ENCODE peak calls at places on chromosomes 12 and 14, in six cellular contexts. X is Caco-2; O is naive thymus-derived CD4-positive, alpha-beta T cell; C is heart left ventricle; T is left ventricle myocardium inferior; R is thyroid gland. Z is an unnamed sample.

GRCh38 chr12:630656-631632 is 32.3 kb downstream of the NINJ2 start:
- DNase-seq in X (no peak), O (peak; percentile 54), C (peak; percentile 62), T (peak; percentile 76), R (no peak), Z (no peak)

GRCh38 chr14:54348923-54349615 is 47.7 kb upstream of the CDKN3 start:
- DNase-seq in X (no peak), O (no peak), C (peak; percentile 61), T (peak; percentile 51), R (no peak), Z (peak; percentile 79)

GRCh38 chr14:56194062-56194461 is 75.9 kb downstream of the PELI2 start:
- DNase-seq in X (no peak), O (no peak), C (no peak), T (no peak), R (no peak), Z (no peak)

GRCh38 chr14:72075649-72076334 is 143.6 kb downstream of the RGS6 start:
- DNase-seq in X (peak; percentile 48), O (no peak), C (no peak), T (no peak), R (no peak), Z (no peak)

GRCh38 chr14:103734081-103734888 is 18.7 kb downstream of the ZFYVE21 start:
- DNase-seq in X (no peak), O (no peak), C (no peak), T (no peak), R (no peak), Z (peak; percentile 74)

GRCh38 chr12:124321556-124322270 is 26.8 kb downstream of the RFLNA start:
- DNase-seq in X (no peak), O (no peak), C (no peak), T (no peak), R (no peak), Z (no peak)

GRCh38 chr14:75226755-75227544 is 50.5 kb upstream of the TMED10 start:
- DNase-seq in X (no peak), O (no peak), C (no peak), T (no peak), R (no peak), Z (no peak)

GRCh38 chr12:48061943-48062719 is 43.7 kb downstream of the SENP1 start:
- DNase-seq in X (no peak), O (no peak), C (no peak), T (no peak), R (no peak), Z (no peak)

GRCh38 chr12:31966558-31967205 is 7.5 kb downstream of the RESF1 start:
- DNase-seq in X (no peak), O (no peak), C (no peak), T (no peak), R (no peak), Z (no peak)

GRCh38 chr12:112401054-112401453 is 8.4 kb downstream of the RPL6 start:
- DNase-seq in X (no peak), O (no peak), C (no peak), T (no peak), R (no peak), Z (no peak)

GRCh38 chr12:42338280-42338679 is 12.3 kb downstream of the PPHLN1 start:
- DNase-seq in X (no peak), O (no peak), C (no peak), T (no peak), R (no peak), Z (no peak)

GRCh38 chr14:70653662-70654061 is 11.9 kb downstream of the TTC9 start:
- DNase-seq in X (no peak), O (no peak), C (no peak), T (no peak), R (no peak), Z (no peak)

GRCh38 chr14:31692376-31692781 is 131.2 kb downstream of the NUBPL start:
- DNase-seq in X (no peak), O (no peak), C (no peak), T (no peak), R (no peak), Z (no peak)

GRCh38 chr12:4506870-4507269 is 31.8 kb upstream of the RAD51AP1 start:
- DNase-seq in X (no peak), O (peak; percentile 82), C (no peak), T (no peak), R (no peak), Z (no peak)

GRCh38 chr12:25775968-25776367 is 182.5 kb upstream of the RASSF8 start:
- DNase-seq in X (peak; percentile 47), O (no peak), C (no peak), T (no peak), R (no peak), Z (no peak)

GRCh38 chr14:21268612-21269251 is 510 bp downstream of the HNRNPC start:
- DNase-seq in X (no peak), O (peak; percentile 36), C (no peak), T (no peak), R (peak; percentile 49), Z (no peak)

GRCh38 chr14:102770147-102770909 is 6.9 kb upstream of the TRAF3 start:
- DNase-seq in X (no peak), O (no peak), C (no peak), T (no peak), R (no peak), Z (no peak)

GRCh38 chr12:60421741-60422140 is 825.9 kb downstream of the SLC16A7 start:
- DNase-seq in X (no peak), O (no peak), C (no peak), T (no peak), R (no peak), Z (no peak)

GRCh38 chr14:104320611-104321086 is 182.3 kb downstream of the KIF26A start:
- DNase-seq in X (no peak), O (no peak), C (no peak), T (no peak), R (no peak), Z (peak; percentile 23)

GRCh38 chr12:69837191-69838085 is 12.4 kb downstream of the MYRFL start:
- DNase-seq in X (no peak), O (no peak), C (no peak), T (no peak), R (peak; percentile 56), Z (no peak)

GRCh38 chr14:75425443-75425842 is 2.4 kb upstream of the JDP2 start:
- DNase-seq in X (no peak), O (no peak), C (no peak), T (no peak), R (no peak), Z (no peak)

GRCh38 chr12:2129076-2129475 is 76.3 kb downstream of the CACNA1C start:
- DNase-seq in X (peak; percentile 21), O (no peak), C (no peak), T (no peak), R (no peak), Z (no peak)

GRCh38 chr14:65095633-65096205 is 6.6 kb downstream of the MAX start:
- DNase-seq in X (no peak), O (no peak), C (peak; percentile 74), T (peak; percentile 62), R (peak; percentile 88), Z (peak; percentile 72)

GRCh38 chr12:95393191-95393790 is 80.7 kb upstream of the METAP2 start:
- DNase-seq in X (no peak), O (no peak), C (no peak), T (no peak), R (no peak), Z (no peak)

GRCh38 chr14:101854366-101854765 is 92.9 kb downstream of the PPP2R5C start:
- DNase-seq in X (no peak), O (peak; percentile 41), C (no peak), T (no peak), R (no peak), Z (no peak)

GRCh38 chr12:38586652-38587219 is 270.2 kb downstream of the ALG10B start:
- DNase-seq in X (no peak), O (no peak), C (no peak), T (no peak), R (no peak), Z (no peak)

DNA sequence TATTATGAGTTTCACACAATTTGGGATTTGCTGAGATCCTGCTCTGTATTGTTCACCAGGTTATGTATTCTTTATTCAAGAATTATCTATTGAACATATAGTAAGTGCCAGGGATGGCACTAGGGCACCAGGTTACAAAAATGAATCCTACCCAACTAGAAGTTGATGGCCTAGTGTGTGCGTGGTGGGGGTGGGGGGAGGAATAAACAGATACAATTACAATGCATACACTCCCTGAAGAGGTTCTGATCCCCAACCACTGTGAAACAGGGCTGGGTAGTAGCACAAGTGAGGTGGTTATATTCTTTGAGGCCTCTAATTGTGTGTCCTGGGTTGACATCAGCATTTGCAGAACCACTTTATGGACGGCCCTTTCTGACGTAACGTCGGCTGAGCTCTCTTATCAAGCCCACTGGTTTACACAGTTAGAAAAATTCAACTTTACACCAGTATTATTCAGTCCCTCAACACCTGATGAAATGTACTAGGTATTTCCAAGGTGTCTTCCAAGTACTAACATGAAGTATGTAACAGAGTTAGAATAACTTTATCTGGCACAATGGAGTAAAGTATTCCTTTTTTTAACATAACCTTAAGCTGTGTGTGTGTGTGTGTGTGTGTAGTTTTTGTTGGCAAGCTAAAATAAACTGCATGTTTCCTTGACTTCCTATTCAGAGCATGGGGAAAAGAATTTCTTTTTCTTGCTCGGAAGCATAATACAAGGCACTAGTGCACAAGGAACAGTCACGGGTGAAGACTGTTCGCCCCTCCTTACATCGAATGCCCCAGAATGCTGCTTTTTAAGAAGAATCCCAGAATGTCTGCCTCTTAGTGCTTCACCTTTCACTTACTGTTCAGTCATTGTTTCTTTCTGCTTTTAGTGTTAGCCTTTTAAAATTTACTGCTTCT is 8.1 kb upstream of the GLRX5 start:
- DNase-seq in X (no peak), O (no peak), C (no peak), T (no peak), R (peak; percentile 27), Z (peak; percentile 53)
- H3K4me1 ChIP-seq in X (peaks cover 63% of the 10 kb centered on the region), O (peaks cover 44% of the 10 kb centered on the region), C (peaks cover 8% of the 10 kb centered on the region), T (peaks cover 69% of the 10 kb centered on the region), R (peaks cover 32% of the 10 kb centered on the region), Z (no peaks in the 10 kb centered on the region)

DNA sequence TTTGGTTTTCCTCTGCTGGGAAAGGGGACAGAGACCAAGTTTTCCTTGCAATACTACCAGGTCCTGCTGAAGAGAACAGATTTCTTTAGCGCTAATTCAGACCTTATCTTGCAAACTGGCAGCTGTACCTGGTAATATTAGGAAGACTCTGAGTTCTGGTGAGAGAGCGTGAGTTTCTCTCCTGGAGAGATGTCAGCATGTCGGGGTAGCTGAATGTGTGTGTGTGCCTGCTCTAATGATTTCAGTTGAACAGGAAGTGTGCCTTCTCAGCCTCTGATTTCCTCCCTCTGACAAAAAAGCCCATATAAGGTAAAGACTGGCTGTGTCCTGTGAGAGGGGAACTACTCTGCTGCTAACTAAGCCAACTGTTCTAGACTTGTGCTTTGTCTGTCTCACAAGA is 10.3 kb upstream of the ERP27 start:
- DNase-seq in X (no peak), O (peak; percentile 79), C (no peak), T (no peak), R (peak; percentile 64), Z (no peak)
- H3K4me3 ChIP-seq in X (no peak overlapping the region), O (peak overlapping the region; percentile 47), C (no peak overlapping the region), T (peak overlapping the region; percentile 2), R (no peak overlapping the region), Z (peak overlapping the region; percentile 76)

DNA sequence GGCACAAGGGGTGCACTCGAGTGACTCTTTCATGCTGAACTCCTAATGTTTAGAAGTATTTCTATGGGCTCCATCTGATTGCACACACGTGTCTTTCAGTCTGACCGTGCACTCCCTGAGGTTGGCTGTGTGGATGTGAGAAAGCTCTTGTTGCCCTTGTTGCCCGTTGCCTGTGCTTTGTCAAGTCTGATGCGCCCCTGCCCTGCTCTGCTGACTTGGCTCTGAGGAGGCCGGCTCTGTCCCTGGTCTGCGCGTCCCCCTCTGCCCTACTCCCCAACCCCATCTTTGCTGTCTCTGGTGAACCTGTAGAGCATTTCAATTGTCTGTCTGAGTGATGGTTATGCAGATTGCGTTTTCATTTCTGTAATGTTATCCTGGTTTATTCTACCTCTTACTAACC is 802.3 kb downstream of the NRXN3 start:
- DNase-seq in X (no peak), O (no peak), C (no peak), T (no peak), R (no peak), Z (no peak)
- H3K9me3 ChIP-seq in X (peaks cover 4% of the 10 kb centered on the region), O (no peaks in the 10 kb centered on the region), C (no peaks in the 10 kb centered on the region), T (no peaks in the 10 kb centered on the region), R (no peaks in the 10 kb centered on the region), Z (no peaks in the 10 kb centered on the region)

GRCh38 chr12:106673151-106673550 is 90.3 kb downstream of the RFX4 start:
- DNase-seq in X (no peak), O (no peak), C (no peak), T (no peak), R (peak; percentile 46), Z (no peak)
- H3K4me1 ChIP-seq in X (no peaks in the 10 kb centered on the region), O (no peaks in the 10 kb centered on the region), C (no peaks in the 10 kb centered on the region), T (no peaks in the 10 kb centered on the region), R (no peaks in the 10 kb centered on the region), Z (no peaks in the 10 kb centered on the region)

Z was measured in aorta.